ENCODE peak calls at places on chromosomes 11 and 22, in seven cellular contexts. Q is upper lobe of left lung, B is body of pancreas, P is transverse colon, Y is spleen, A is NB4, T is endothelial cell of umbilical vein. H is an unnamed sample.

GRCh38 chr11:134949121-134949591 is 537.1 kb upstream of the B3GAT1 start:
- DNase-seq in Y (no peak), Q (no peak), A (no peak), B (no peak), T (peak), P (no peak), H (peak)

GRCh38 chr11:18011633-18012313 is 1.1 kb downstream of the SERGEF start:
- DNase-seq in Q (peak), A (no peak), P (no peak), B (no peak), Y (peak), T (no peak), H (no peak)

GRCh38 chr22:48739348-48740085 is 1088.2 kb downstream of the BRD1 start:
- DNase-seq in P (no peak), Q (no peak), A (no peak), Y (peak), B (no peak), T (no peak), H (no peak)

GRCh38 chr11:86193297-86194095 is 51.1 kb upstream of the EED start:
- DNase-seq in T (peak), P (peak), Q (no peak), B (peak), A (peak), Y (peak), H (peak)

GRCh38 chr22:30830907-30831306 is 136.2 kb downstream of the OSBP2 start:
- DNase-seq in Y (no peak), P (peak), B (peak), T (peak), A (no peak), Q (no peak), H (peak)

GRCh38 chr11:124315052-124315451 is 1.3 kb upstream of the OR8D1 start:
- DNase-seq in Q (no peak), P (no peak), B (no peak), T (peak), A (no peak), Y (no peak), H (no peak)

GRCh38 chr11:119306373-119306890 is 10.5 kb downstream of the MCAM start:
- DNase-seq in A (peak), T (peak), P (no peak), B (no peak), Y (no peak), Q (no peak), H (no peak)

GRCh38 chr22:27971926-27972325 is 52.9 kb upstream of the PITPNB start:
- DNase-seq in T (no peak), P (no peak), A (no peak), Q (no peak), Y (no peak), B (no peak), H (no peak)

GRCh38 chr11:73330569-73331093 is 22.6 kb downstream of the ARHGEF17 start:
- DNase-seq in Y (no peak), Q (no peak), T (peak), B (no peak), P (no peak), A (no peak), H (no peak)

GRCh38 chr11:64745523-64746328 is 1.8 kb upstream of the RASGRP2 start:
- DNase-seq in T (peak), Y (peak), P (peak), Q (peak), B (peak), A (peak), H (peak)

GRCh38 chr22:44424867-44425351 is 73.1 kb downstream of the RTL6 start:
- DNase-seq in T (no peak), B (peak), Y (peak), Q (peak), A (no peak), P (no peak), H (no peak)

GRCh38 chr11:125062931-125063428 is at the start of gene SLC37A2:
- DNase-seq in B (peak), Y (peak), A (peak), P (peak), T (peak), Q (peak), H (peak)

GRCh38 chr11:34641456-34641855 is 20.6 kb downstream of the EHF start:
- DNase-seq in T (no peak), A (no peak), P (no peak), Q (no peak), B (no peak), Y (no peak), H (no peak)

GRCh38 chr11:122271747-122272146 is 155.7 kb upstream of the BLID start:
- DNase-seq in P (no peak), Q (no peak), Y (no peak), T (no peak), B (peak), A (no peak), H (no peak)

GRCh38 chr22:50115693-50116092 is 25.9 kb downstream of the MOV10L1 start:
- DNase-seq in A (no peak), Q (no peak), B (no peak), T (peak), P (no peak), Y (no peak), H (no peak)

DNA sequence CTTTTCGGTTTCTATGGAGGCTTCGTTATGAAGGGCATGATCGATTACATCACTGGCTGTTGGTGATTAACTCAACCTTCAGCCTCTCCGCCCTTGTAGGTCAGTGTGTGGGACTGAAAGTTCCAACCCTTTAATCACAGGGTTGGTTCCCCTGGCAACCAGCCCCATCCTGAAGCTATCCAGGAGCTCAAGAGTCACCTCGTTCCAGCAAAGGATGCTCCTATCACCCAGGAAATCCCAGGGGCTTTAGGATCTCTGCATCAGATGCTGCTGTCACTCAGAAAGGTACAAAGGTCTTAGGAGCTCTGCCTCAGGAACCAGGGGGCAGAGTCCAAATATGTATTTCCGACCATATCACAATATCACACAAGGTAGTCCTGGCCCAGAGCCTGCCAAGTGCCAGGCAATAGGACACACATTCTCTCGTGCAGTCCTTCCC is 123.5 kb upstream of the PARVA start:
- DNase-seq in P (peak), A (no peak), Q (no peak), T (no peak), B (peak), Y (no peak), H (no peak)
- TF ChIP-seq POLR2A in P (no peak), A (no peak), Q (no peak), T (no peak), B (no peak), Y (no peak), H (no peak)

GRCh38 chr22:40817737-40818136 is 1.4 kb downstream of the SLC25A17 start:
- DNase-seq in A (no peak), Q (no peak), Y (no peak), B (no peak), T (no peak), P (no peak), H (no peak)
- TF ChIP-seq POLR2A in A (no peak), Q (no peak), Y (no peak), B (no peak), T (no peak), P (no peak), H (no peak)

GRCh38 chr11:660681-661444 is 23.8 kb downstream of the DRD4 start:
- DNase-seq in Q (no peak), Y (no peak), A (no peak), T (no peak), B (no peak), P (no peak), H (no peak)

GRCh38 chr11:656866-657265 is 19.8 kb downstream of the DRD4 start:
- DNase-seq in T (no peak), P (no peak), B (no peak), A (no peak), Q (no peak), Y (no peak), H (no peak)

GRCh38 chr11:657691-658126 is 20.6 kb downstream of the DRD4 start:
- DNase-seq in T (no peak), Q (no peak), P (no peak), A (no peak), Y (no peak), B (peak), H (no peak)

GRCh38 chr11:660281-660680 is 23.2 kb downstream of the DRD4 start:
- DNase-seq in B (no peak), Y (no peak), Q (no peak), T (no peak), P (no peak), A (no peak), H (no peak)

GRCh38 chr11:659532-660085 is 22.5 kb downstream of the DRD4 start:
- DNase-seq in P (no peak), A (no peak), Y (no peak), Q (no peak), T (no peak), B (no peak), H (no peak)
- TF ChIP-seq POLR2A in P (no peak), A (no peak), Y (no peak), Q (no peak), T (no peak), B (no peak), H (no peak)

GRCh38 chr11:597166-597725 is 18.5 kb downstream of the IRF7 start:
- DNase-seq in T (no peak), Y (no peak), P (no peak), A (no peak), Q (peak), B (no peak), H (no peak)

GRCh38 chr11:601573-602245 is 14.0 kb downstream of the IRF7 start:
- DNase-seq in T (no peak), A (no peak), P (no peak), Y (no peak), B (no peak), Q (peak), H (no peak)

GRCh38 chr11:595400-595799 is 19.1 kb downstream of the PHRF1 start:
- DNase-seq in Y (no peak), A (no peak), B (no peak), T (no peak), Q (peak), P (no peak), H (no peak)

GRCh38 chr11:596374-596773 is 19.4 kb downstream of the IRF7 start:
- DNase-seq in Y (no peak), Q (no peak), B (no peak), T (no peak), A (no peak), P (no peak), H (no peak)

DNA sequence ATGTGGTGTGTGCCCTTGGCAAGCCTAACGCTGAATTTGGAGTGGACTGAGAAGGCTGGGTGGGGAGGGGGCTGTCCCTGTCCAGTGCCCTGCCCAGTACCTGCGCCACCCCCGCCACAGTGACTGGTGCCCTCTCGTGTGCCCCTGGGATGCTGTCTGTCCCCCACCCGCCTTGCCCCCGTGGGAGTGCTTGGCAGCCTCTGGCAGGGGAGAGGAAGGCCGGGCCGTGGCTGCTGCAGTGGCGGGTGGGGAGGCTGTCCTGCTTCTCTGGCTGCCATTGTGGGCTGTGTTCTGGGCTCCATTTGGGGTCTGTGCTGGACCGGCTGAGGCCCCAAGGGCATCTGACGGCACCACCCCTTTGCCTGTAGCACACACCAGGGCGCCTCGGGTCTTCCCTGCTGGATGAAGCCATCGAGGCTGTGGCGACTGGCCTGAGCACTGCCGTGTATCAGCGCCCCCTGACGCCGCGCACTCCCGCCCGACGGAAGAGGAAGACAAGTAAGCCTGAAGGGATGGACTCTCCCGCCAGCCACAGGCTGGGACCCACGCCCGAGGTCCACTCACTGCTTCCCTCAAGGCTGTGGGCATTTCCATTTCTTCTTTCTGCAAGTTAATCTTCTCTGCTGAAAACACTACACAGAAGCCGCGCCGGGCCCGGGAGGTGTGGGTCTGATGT is 17.6 kb downstream of the IRF7 start:
- DNase-seq in Y (no peak), A (no peak), P (no peak), T (no peak), Q (peak), B (no peak), H (no peak)
- TF ChIP-seq POLR2A in Y (no peak), A (no peak), P (no peak), T (no peak), Q (no peak), B (no peak), H (no peak)

GRCh38 chr22:42443240-42444059 is 11.2 kb upstream of the NFAM1 start:
- DNase-seq in B (no peak), P (no peak), T (no peak), Y (no peak), Q (no peak), A (no peak), H (no peak)

GRCh38 chr22:42440728-42441127 is 8.5 kb upstream of the NFAM1 start:
- DNase-seq in P (no peak), Q (no peak), T (no peak), A (no peak), Y (no peak), B (no peak), H (no peak)

GRCh38 chr22:42446151-42446550 is 13.9 kb upstream of the NFAM1 start:
- DNase-seq in P (no peak), Q (no peak), Y (no peak), B (no peak), T (no peak), A (no peak), H (no peak)

GRCh38 chr22:42442746-42443145 is 10.5 kb upstream of the NFAM1 start:
- DNase-seq in T (no peak), Y (no peak), Q (no peak), A (no peak), B (no peak), P (no peak), H (no peak)

GRCh38 chr22:42444060-42444904 is 12.1 kb upstream of the NFAM1 start:
- DNase-seq in Y (peak), P (peak), T (peak), A (peak), Q (peak), B (peak), H (peak)
- TF ChIP-seq POLR2A in Y (no peak), P (no peak), T (no peak), A (peak), Q (no peak), B (peak), H (no peak)

DNA sequence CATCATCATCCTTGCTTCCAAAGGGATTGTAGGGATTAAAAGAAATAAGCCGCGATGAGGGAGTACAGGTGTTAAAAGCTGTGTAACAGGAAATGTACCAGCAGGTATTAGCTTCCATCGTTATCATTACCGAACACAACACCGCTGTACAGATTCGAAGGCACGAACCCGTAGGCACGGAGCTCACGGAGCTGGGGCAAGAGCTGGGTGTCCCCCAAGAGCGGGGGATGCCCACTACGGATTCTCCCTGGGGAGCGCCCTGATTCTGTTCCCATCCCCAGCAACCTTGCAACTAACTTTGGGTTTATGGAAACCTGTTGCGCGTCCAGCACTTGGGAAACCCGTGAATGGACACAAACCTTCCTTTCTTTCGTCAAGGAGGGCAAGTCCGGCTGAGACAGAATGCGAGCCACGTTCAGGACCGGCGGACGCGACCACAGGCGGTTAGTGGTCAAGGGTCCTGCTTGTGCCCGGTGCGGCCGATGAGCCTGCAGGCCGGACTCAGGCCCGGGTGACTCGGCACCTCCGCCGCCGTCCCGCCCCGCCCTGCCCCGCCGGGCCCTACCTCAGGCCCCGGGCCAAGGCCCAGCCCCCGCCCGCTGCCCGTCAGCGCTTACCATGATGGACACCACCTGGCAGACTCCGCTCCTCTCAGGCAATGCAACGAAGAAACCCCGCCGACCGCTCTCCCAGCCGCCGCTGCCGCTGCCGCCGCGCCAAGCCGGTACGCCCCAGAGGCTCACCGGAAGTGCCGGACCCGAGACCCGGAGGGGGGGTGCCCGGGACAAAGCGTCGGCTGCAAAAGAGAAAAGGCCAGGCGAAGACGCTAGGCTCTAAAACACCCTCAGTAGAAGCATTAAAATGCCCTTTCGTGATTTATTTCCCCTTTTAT is at the start of gene UFD1:
- DNase-seq in B (peak), A (peak), Y (peak), T (no peak), P (peak), Q (peak), H (peak)
- TF ChIP-seq POLR2A in B (peak), A (peak), Y (no peak), T (peak), P (peak), Q (peak), H (peak)

GRCh38 chr11:133065847-133066485 is 466.3 kb downstream of the OPCML start:
- DNase-seq in Q (peak), T (no peak), Y (no peak), B (no peak), P (no peak), A (peak), H (no peak)
- TF ChIP-seq POLR2A in Q (no peak), T (no peak), Y (no peak), B (no peak), P (no peak), A (no peak), H (no peak)

GRCh38 chr11:102346456-102346747 is 612 bp upstream of the BIRC2 start:
- DNase-seq in B (no peak), A (no peak), Q (no peak), T (peak), Y (no peak), P (no peak), H (no peak)

GRCh38 chr11:102345923-102346322 is 1.1 kb upstream of the BIRC2 start:
- DNase-seq in Y (no peak), B (no peak), A (no peak), P (no peak), T (peak), Q (no peak), H (no peak)

GRCh38 chr11:102343789-102344188 is 3.2 kb upstream of the BIRC2 start:
- DNase-seq in Q (no peak), T (peak), A (no peak), B (no peak), P (no peak), Y (no peak), H (no peak)

GRCh38 chr11:102347526-102348331 is 715 bp downstream of the BIRC2 start:
- DNase-seq in Q (no peak), B (peak), Y (no peak), P (peak), T (peak), A (peak), H (no peak)

DNA sequence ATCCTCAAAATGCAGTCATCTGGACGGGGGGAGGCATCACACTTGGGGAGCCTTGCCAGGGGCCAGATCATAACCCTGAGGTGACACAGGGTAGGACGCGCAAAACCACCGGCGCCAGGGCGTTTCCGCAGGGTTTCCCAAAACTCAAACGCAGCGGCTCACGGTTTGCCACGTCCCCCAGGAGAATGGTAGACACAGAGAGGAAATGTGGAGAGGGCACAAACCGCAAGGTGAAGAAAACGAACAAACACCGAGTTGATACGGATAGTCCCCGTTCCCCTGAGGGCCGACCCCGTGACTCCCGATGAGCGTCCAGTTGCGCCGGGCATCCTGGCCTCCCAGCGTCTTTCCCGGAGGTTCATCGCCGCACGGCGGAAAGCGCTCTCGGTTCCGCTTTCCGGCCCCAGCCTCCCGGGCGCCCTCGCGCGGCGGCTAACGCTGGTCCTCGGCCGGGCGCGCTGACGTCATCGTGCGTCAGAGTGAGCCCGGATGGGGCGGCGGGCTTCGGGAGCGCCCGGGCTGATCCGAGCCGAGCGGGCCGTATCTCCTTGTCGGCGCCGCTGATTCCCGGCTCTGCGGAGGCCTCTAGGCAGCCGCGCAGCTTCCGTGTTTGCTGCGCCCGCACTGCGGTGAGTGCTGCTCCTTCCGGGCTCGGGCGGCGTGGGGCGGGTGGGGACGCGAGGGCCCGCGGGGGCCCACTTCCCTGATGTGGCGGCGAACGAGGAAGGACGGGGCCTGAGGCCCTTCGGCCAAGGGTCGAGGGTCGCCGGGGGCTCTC is at the start of gene BIRC2:
- DNase-seq in T (peak), P (peak), B (peak), Q (peak), A (peak), Y (peak), H (peak)
- TF ChIP-seq POLR2A in T (peak), P (peak), B (peak), Q (peak), A (peak), Y (peak), H (peak)